ENCODE peak calls at places on chromosomes 12 and 14, in four cellular contexts. One of them, this sample, is unnamed.

GRCh38 chr14:68283378-68284123 is 464.0 kb downstream of the RAD51B start:
- DNase-seq in DMS153: no peak
- DNase-seq in activated CD8-positive, alpha-beta memory T cell treated with anti-CD3 and anti-CD28 coated beads for 1 hour: no peak
- DNase-seq in Right ventricle myocardium superior: peak; percentile 55
- DNase-seq in this sample: peak; percentile 29

GRCh38 chr14:68394719-68395117 is 398.1 kb downstream of the ZFP36L1 start:
- DNase-seq in Right ventricle myocardium superior: no peak
- DNase-seq in DMS153: no peak
- DNase-seq in activated CD8-positive, alpha-beta memory T cell treated with anti-CD3 and anti-CD28 coated beads for 1 hour: no peak
- DNase-seq in this sample: peak; percentile 24

GRCh38 chr12:1282670-1283361 is 291.8 kb downstream of the ERC1 start:
- DNase-seq in DMS153: no peak
- DNase-seq in activated CD8-positive, alpha-beta memory T cell treated with anti-CD3 and anti-CD28 coated beads for 1 hour: no peak
- DNase-seq in Right ventricle myocardium superior: peak; percentile 71
- DNase-seq in this sample: peak; percentile 47

GRCh38 chr14:102504951-102505600 is 4.5 kb downstream of the ANKRD9 start:
- DNase-seq in Right ventricle myocardium superior: no peak
- DNase-seq in DMS153: no peak
- DNase-seq in activated CD8-positive, alpha-beta memory T cell treated with anti-CD3 and anti-CD28 coated beads for 1 hour: no peak
- DNase-seq in this sample: no peak

GRCh38 chr12:85804663-85805062 is 31.5 kb downstream of the RASSF9 start:
- DNase-seq in Right ventricle myocardium superior: no peak
- DNase-seq in DMS153: no peak
- DNase-seq in activated CD8-positive, alpha-beta memory T cell treated with anti-CD3 and anti-CD28 coated beads for 1 hour: no peak
- DNase-seq in this sample: no peak

GRCh38 chr14:73661872-73662271 is 17.1 kb downstream of the DNAL1 start:
- DNase-seq in Right ventricle myocardium superior: no peak
- DNase-seq in DMS153: no peak
- DNase-seq in activated CD8-positive, alpha-beta memory T cell treated with anti-CD3 and anti-CD28 coated beads for 1 hour: no peak
- DNase-seq in this sample: no peak

GRCh38 chr12:86134571-86134970 is 121.6 kb downstream of the MGAT4C start:
- DNase-seq in DMS153: no peak
- DNase-seq in activated CD8-positive, alpha-beta memory T cell treated with anti-CD3 and anti-CD28 coated beads for 1 hour: no peak
- DNase-seq in Right ventricle myocardium superior: no peak
- DNase-seq in this sample: no peak

GRCh38 chr12:30417697-30418231 is 277.9 kb downstream of the IPO8 start:
- DNase-seq in activated CD8-positive, alpha-beta memory T cell treated with anti-CD3 and anti-CD28 coated beads for 1 hour: no peak
- DNase-seq in Right ventricle myocardium superior: no peak
- DNase-seq in DMS153: no peak
- DNase-seq in this sample: no peak

GRCh38 chr12:39618701-39619100 is 902 bp downstream of the ABCD2 start:
- DNase-seq in activated CD8-positive, alpha-beta memory T cell treated with anti-CD3 and anti-CD28 coated beads for 1 hour: no peak
- DNase-seq in Right ventricle myocardium superior: no peak
- DNase-seq in DMS153: no peak
- DNase-seq in this sample: no peak

GRCh38 chr12:56542164-56542563 is 20.5 kb downstream of the RBMS2 start:
- DNase-seq in activated CD8-positive, alpha-beta memory T cell treated with anti-CD3 and anti-CD28 coated beads for 1 hour: no peak
- DNase-seq in DMS153: no peak
- DNase-seq in Right ventricle myocardium superior: no peak
- DNase-seq in this sample: no peak

GRCh38 chr12:29416748-29417147 is 35.8 kb upstream of the ERGIC2 start:
- DNase-seq in Right ventricle myocardium superior: no peak
- DNase-seq in DMS153: no peak
- DNase-seq in activated CD8-positive, alpha-beta memory T cell treated with anti-CD3 and anti-CD28 coated beads for 1 hour: no peak
- DNase-seq in this sample: no peak

GRCh38 chr12:26124491-26125450 is at the start of gene BHLHE41:
- DNase-seq in activated CD8-positive, alpha-beta memory T cell treated with anti-CD3 and anti-CD28 coated beads for 1 hour: no peak
- DNase-seq in Right ventricle myocardium superior: peak; percentile 86
- DNase-seq in DMS153: no peak
- DNase-seq in this sample: peak; percentile 84

GRCh38 chr12:29640589-29641345 is 143.0 kb downstream of the TMTC1 start:
- DNase-seq in activated CD8-positive, alpha-beta memory T cell treated with anti-CD3 and anti-CD28 coated beads for 1 hour: no peak
- DNase-seq in DMS153: no peak
- DNase-seq in Right ventricle myocardium superior: peak; percentile 72
- DNase-seq in this sample: peak; percentile 35

GRCh38 chr12:64625243-64626077 is 15.2 kb downstream of the RASSF3 start:
- DNase-seq in Right ventricle myocardium superior: peak; percentile 67
- DNase-seq in DMS153: no peak
- DNase-seq in activated CD8-positive, alpha-beta memory T cell treated with anti-CD3 and anti-CD28 coated beads for 1 hour: no peak
- DNase-seq in this sample: peak; percentile 57

GRCh38 chr12:6460751-6461371 is 9.0 kb downstream of the TAPBPL start:
- DNase-seq in activated CD8-positive, alpha-beta memory T cell treated with anti-CD3 and anti-CD28 coated beads for 1 hour: no peak
- DNase-seq in DMS153: no peak
- DNase-seq in Right ventricle myocardium superior: no peak
- DNase-seq in this sample: no peak

GRCh38 chr12:106956048-106956935 is 585 bp downstream of the TMEM263 start:
- DNase-seq in DMS153: peak; percentile 46
- DNase-seq in activated CD8-positive, alpha-beta memory T cell treated with anti-CD3 and anti-CD28 coated beads for 1 hour: no peak
- DNase-seq in Right ventricle myocardium superior: peak; percentile 75
- DNase-seq in this sample: peak; percentile 63

GRCh38 chr14:82084813-82085212 is 551.2 kb upstream of the SEL1L start:
- DNase-seq in activated CD8-positive, alpha-beta memory T cell treated with anti-CD3 and anti-CD28 coated beads for 1 hour: no peak
- DNase-seq in DMS153: no peak
- DNase-seq in Right ventricle myocardium superior: no peak
- DNase-seq in this sample: no peak

GRCh38 chr12:85266391-85266790 is 13.6 kb upstream of the ALX1 start:
- DNase-seq in activated CD8-positive, alpha-beta memory T cell treated with anti-CD3 and anti-CD28 coated beads for 1 hour: no peak
- DNase-seq in DMS153: no peak
- DNase-seq in Right ventricle myocardium superior: no peak
- DNase-seq in this sample: no peak